ENCODE peak calls at places on chromosomes 6 and 20, in eight cellular contexts. H is psoas muscle; U is tibial artery; J is CD8-positive, alpha-beta T cell; M is fibroblast of mammary gland; N is spleen; F is Peyer's patch; W is GM23338. D is an unnamed sample.

GRCh38 chr6:102154176-102154575 is 760.7 kb downstream of the GRIK2 start:
- DNase-seq in H (no peak), U (no peak), J (no peak), M (no peak), N (no peak), F (peak; percentile 24), W (no peak), D (peak; percentile 16)

GRCh38 chr6:55379895-55380294 is 52.6 kb downstream of the GFRAL start:
- DNase-seq in H (no peak), U (no peak), J (no peak), M (peak; percentile 4), N (no peak), F (no peak), W (no peak), D (no peak)

GRCh38 chr6:147287869-147288271 is 83.7 kb downstream of the STXBP5 start:
- DNase-seq in H (no peak), U (no peak), J (no peak), M (peak; percentile 76), N (no peak), F (no peak), W (no peak), D (peak; percentile 24)

GRCh38 chr6:116034327-116034726 is 26.4 kb downstream of the FRK start:
- DNase-seq in H (no peak), U (no peak), J (no peak), M (peak; percentile 53), N (no peak), F (no peak), W (no peak), D (no peak)

GRCh38 chr6:5619249-5619648 is 357.9 kb downstream of the FARS2 start:
- DNase-seq in H (no peak), U (no peak), J (peak; percentile 59), M (no peak), N (peak; percentile 84), F (no peak), W (no peak), D (no peak)

GRCh38 chr6:139117734-139118133 is 17.1 kb upstream of the HECA start:
- DNase-seq in H (no peak), U (no peak), J (no peak), M (no peak), N (no peak), F (no peak), W (no peak), D (no peak)

GRCh38 chr6:154384196-154384595 is 27.6 kb upstream of the IPCEF1 start:
- DNase-seq in H (no peak), U (no peak), J (no peak), M (no peak), N (no peak), F (no peak), W (no peak), D (no peak)

GRCh38 chr20:8095648-8096572 is 36.2 kb upstream of the PLCB1 start:
- DNase-seq in H (no peak), U (no peak), J (no peak), M (peak; percentile 81), N (no peak), F (no peak), W (no peak), D (no peak)

GRCh38 chr6:124963416-124964083 is 1.3 kb downstream of the RNF217 start:
- DNase-seq in H (peak; percentile 59), U (no peak), J (no peak), M (peak; percentile 49), N (no peak), F (no peak), W (peak; percentile 52), D (no peak)

GRCh38 chr20:20363449-20364015 is 4.4 kb upstream of the INSM1 start:
- DNase-seq in H (no peak), U (no peak), J (no peak), M (no peak), N (no peak), F (no peak), W (peak; percentile 75), D (peak; percentile 63)

GRCh38 chr6:118320652-118321051 is 227.4 kb upstream of the PLN start:
- DNase-seq in H (no peak), U (no peak), J (no peak), M (peak; percentile 25), N (no peak), F (no peak), W (no peak), D (no peak)

GRCh38 chr6:104472245-104472644 is 387.5 kb downstream of the HACE1 start:
- DNase-seq in H (no peak), U (no peak), J (no peak), M (no peak), N (no peak), F (no peak), W (no peak), D (no peak)

GRCh38 chr6:7390218-7390878 is 740 bp downstream of the RIOK1 start:
- DNase-seq in H (no peak), U (no peak), J (peak; percentile 67), M (no peak), N (no peak), F (no peak), W (no peak), D (no peak)

DNA sequence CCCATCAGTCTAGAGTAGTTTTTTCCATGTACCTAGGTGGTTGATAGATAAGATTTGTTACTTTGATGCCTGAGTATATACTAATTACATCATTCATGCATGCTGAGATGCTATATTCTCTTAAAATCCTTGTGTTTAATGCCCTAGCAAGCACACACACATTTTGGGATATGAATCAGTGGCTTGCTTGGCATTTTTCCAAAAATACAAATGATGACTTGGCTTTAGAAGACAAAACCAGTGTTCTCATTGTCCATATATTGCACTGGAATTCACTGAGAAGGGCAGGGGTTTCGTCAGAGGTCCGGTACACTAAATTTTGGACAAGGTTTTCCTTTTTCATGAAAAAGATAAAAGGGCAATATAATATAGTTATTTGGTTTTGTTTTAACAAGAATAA is 24.9 kb downstream of the GTPBP2 start:
- DNase-seq in H (no peak), U (no peak), J (no peak), M (peak; percentile 91), N (no peak), F (no peak), W (no peak), D (no peak)
- TF ChIP-seq CTCF in H (no peak), U (no peak), J (no peak), M (no peak), N (no peak), F (no peak), W (no peak), D (no peak)

DNA sequence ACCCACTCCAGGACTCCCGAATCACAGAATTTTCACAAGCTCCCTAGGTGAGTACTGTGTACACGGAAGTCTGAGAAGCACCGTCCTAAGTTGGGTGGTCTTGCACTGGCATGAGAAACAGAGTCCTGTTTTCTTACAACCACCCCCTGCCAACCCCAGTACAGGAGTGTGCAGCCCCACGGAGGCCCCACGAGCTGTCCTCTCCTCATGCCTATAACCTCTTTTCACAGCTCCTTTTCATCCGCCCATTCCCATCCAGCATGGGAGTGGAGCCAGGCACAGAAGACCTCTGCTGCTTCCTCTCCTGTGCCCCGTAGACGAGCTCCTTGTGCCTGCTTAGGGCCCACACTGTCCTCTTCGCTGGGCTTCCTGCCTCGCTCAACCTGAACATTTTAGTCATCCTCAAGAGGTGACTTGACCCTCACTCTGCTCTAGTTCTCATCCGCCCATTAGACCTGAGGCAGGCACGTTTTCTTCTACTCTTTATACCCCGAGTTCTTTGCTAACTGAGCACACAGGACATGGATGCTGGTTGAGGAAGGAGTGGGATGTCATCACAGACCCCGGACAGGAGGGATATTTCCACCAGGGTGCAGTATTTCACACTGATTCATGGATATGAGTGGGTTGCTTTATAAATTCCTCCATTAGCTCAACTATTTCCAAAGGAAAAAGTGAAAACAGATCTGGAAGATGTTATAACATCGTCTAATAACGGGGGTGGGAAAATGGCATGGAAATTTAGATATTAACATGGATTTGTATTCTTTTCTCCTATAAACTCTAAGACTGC is 160.5 kb downstream of the TTLL2 start:
- DNase-seq in H (no peak), U (no peak), J (no peak), M (peak; percentile 14), N (no peak), F (no peak), W (no peak), D (no peak)
- TF ChIP-seq CTCF in H (peak; percentile 52), U (peak; percentile 69), J (no peak), M (peak; percentile 12), N (peak; percentile 31), F (no peak), W (peak; percentile 23), D (no peak)

GRCh38 chr6:136792066-136792944 is at the start of gene MAP3K5:
- DNase-seq in H (peak; percentile 90), U (peak; percentile 93), J (peak; percentile 91), M (peak; percentile 75), N (peak; percentile 98), F (peak; percentile 96), W (peak; percentile 72), D (peak; percentile 88)
- TF ChIP-seq CTCF in H (no peak), U (peak; percentile 7), J (peak; percentile 41), M (no peak), N (no peak), F (peak; percentile 47), W (no peak), D (peak; percentile 18)

GRCh38 chr20:61162506-61162905 is 89.6 kb upstream of the CDH4 start:
- DNase-seq in H (no peak), U (no peak), J (no peak), M (no peak), N (no peak), F (no peak), W (no peak), D (no peak)
- TF ChIP-seq CTCF in H (no peak), U (no peak), J (no peak), M (no peak), N (no peak), F (no peak), W (no peak), D (no peak)

GRCh38 chr20:38131588-38132121 is 33.4 kb downstream of the TGM2 start:
- DNase-seq in H (no peak), U (peak; percentile 44), J (no peak), M (no peak), N (peak; percentile 19), F (no peak), W (no peak), D (peak; percentile 6)
- TF ChIP-seq CTCF in H (no peak), U (no peak), J (no peak), M (no peak), N (no peak), F (no peak), W (no peak), D (no peak)

GRCh38 chr20:59439243-59439642 is 138.8 kb downstream of the EDN3 start:
- DNase-seq in H (no peak), U (peak; percentile 24), J (no peak), M (no peak), N (no peak), F (no peak), W (no peak), D (no peak)
- TF ChIP-seq CTCF in H (no peak), U (no peak), J (no peak), M (no peak), N (no peak), F (no peak), W (peak; percentile 11), D (no peak)